ENCODE peak calls at places on chromosomes 7 and 10, in seven cellular contexts. H is HCT116, T is GM12878, R is H1, Z is SK-N-SH, W is K562, U is HepG2. I is an unnamed sample.

GRCh38 chr7:80185571-80185970 is 50.9 kb downstream of the GNAI1 start:
- DNase-seq in W (no peak), U (no peak), H (no peak), R (no peak), Z (no peak), T (no peak), I (no peak)

GRCh38 chr10:104447331-104447730 is 93.7 kb downstream of the CFAP58 start:
- DNase-seq in Z (no peak), R (no peak), U (no peak), H (no peak), W (no peak), T (no peak), I (no peak)

GRCh38 chr7:128827971-128828711 is 2.1 kb upstream of the FLNC start:
- DNase-seq in T (no peak), R (no peak), U (peak; percentile 20), Z (no peak), H (peak; percentile 34), W (peak; percentile 51), I (no peak)

GRCh38 chr10:68154211-68154497 is 44.9 kb downstream of the MYPN start:
- DNase-seq in T (no peak), R (no peak), H (no peak), Z (peak; percentile 52), W (no peak), U (no peak), I (peak; percentile 3)

GRCh38 chr7:96085953-96086352 is 235.9 kb downstream of the SLC25A13 start:
- DNase-seq in T (no peak), Z (no peak), W (no peak), H (no peak), U (no peak), R (no peak), I (no peak)

GRCh38 chr7:82598958-82599357 is 155.4 kb upstream of the CACNA2D1 start:
- DNase-seq in H (no peak), T (no peak), W (no peak), Z (no peak), U (no peak), R (no peak), I (no peak)

GRCh38 chr7:134701272-134701671 is 54.6 kb downstream of the BPGM start:
- DNase-seq in T (no peak), R (no peak), W (peak; percentile 71), H (no peak), U (peak; percentile 48), Z (peak; percentile 48), I (no peak)

GRCh38 chr7:142776206-142776844 is 5.6 kb downstream of the PRSS2 start:
- DNase-seq in U (no peak), H (no peak), R (no peak), W (no peak), Z (no peak), T (no peak), I (no peak)

GRCh38 chr7:155293721-155294642 is 3.7 kb upstream of the INSIG1 start:
- DNase-seq in H (no peak), U (no peak), Z (no peak), T (no peak), R (no peak), W (no peak), I (no peak)

GRCh38 chr10:3472705-3473078 is 300.1 kb upstream of the PITRM1 start:
- DNase-seq in U (no peak), H (no peak), W (no peak), Z (no peak), T (no peak), R (no peak), I (no peak)

GRCh38 chr7:121278120-121279021 is 50.4 kb upstream of the WNT16 start:
- DNase-seq in U (no peak), T (peak; percentile 86), H (no peak), W (peak; percentile 39), Z (no peak), R (no peak), I (peak; percentile 13)

GRCh38 chr10:100508691-100509150 is 10.9 kb downstream of the SEC31B start:
- DNase-seq in Z (peak; percentile 70), R (no peak), T (no peak), H (peak; percentile 46), W (peak; percentile 65), U (peak; percentile 56), I (no peak)

GRCh38 chr10:98367626-98368451 is 47.1 kb downstream of the PYROXD2 start:
- DNase-seq in Z (no peak), R (no peak), H (no peak), U (no peak), W (no peak), T (no peak), I (peak; percentile 18)

GRCh38 chr7:127870231-127870907 is 160.9 kb downstream of the LRRC4 start:
- DNase-seq in R (no peak), T (no peak), W (no peak), U (no peak), Z (no peak), H (no peak), I (no peak)

DNA sequence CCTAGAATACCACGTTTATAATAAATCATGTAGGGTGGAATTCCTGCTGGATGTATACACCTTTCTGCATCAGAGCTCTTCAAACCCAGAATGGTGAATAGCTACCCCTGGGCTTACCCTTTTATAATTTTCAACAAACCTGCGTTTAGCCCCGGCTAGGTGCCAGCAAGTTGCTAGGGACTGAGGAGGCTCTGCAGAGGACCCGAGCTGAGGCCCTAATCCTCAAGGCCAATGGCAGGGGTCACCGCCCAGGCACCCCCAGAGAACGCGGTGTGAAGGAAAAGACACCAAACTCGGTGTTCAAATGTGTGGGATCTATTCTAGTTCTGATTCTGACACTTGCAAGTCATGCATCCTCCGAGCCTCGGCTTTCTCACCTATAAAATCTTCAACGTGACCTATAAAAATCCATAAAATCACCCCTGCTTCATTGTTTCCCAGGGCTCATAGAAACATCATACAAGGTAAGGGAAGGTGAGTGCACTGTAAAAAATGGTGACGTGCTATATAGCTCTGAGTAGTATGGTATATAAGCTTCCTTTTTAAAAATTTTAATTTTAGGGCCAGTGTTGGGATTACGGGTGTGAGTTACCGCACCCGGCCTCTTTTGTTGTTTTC is 2.5 kb upstream of the ANXA11 start:
- DNase-seq in T (no peak), R (no peak), H (no peak), Z (no peak), W (no peak), U (no peak), I (no peak)
- H3K9ac ChIP-seq in T (no peak overlapping the region), R (no peak overlapping the region), H (peak overlapping the region; percentile 87), Z (no peak overlapping the region), W (peak overlapping the region; percentile 1), U (no peak overlapping the region), I (peak overlapping the region; percentile 56)

DNA sequence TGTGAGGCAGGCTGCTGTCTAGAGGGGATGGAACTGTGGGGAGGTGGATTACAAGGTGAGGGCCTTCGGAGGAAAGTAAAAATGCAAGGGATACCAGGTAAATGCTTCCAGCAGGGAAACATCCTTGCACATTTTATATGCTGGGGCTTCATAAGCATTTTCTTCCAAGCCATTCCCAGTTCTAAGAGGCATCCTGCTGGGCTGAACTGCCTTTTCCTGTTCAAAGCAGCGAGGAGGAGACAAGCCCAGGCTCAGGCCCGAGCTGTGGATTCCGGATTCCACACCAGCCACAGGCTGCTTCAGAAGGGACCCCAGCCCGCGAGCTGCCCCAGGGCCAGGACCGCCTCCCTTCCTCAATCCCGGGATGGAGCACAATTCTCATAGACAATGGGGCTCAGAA is 249.7 kb downstream of the TNS3 start:
- DNase-seq in W (no peak), R (no peak), U (no peak), T (no peak), Z (no peak), H (no peak), I (peak; percentile 68)
- H3K4me1 ChIP-seq in W (peaks cover 3% of the 10 kb centered on the region), R (peaks cover 28% of the 10 kb centered on the region), U (peaks cover 10% of the 10 kb centered on the region), T (no peaks in the 10 kb centered on the region), Z (peaks cover 14% of the 10 kb centered on the region), H (peaks cover 3% of the 10 kb centered on the region), I (peaks cover 35% of the 10 kb centered on the region)

GRCh38 chr7:254337-255037 is 35.5 kb upstream of the FOXL3 start:
- DNase-seq in U (no peak), W (no peak), H (no peak), T (no peak), R (no peak), Z (no peak), I (no peak)
- TF ChIP-seq YY1 in U (no peak), W (no peak), H (no peak), T (no peak), R (no peak), Z (no peak), I (no peak)

GRCh38 chr10:126199221-126199998 is 188.9 kb downstream of the ADAM12 start:
- DNase-seq in U (no peak), W (peak; percentile 48), H (peak; percentile 26), Z (no peak), R (no peak), T (no peak), I (no peak)
- H3K9ac ChIP-seq in U (no peak overlapping the region), W (peak overlapping the region; percentile 55), H (no peak overlapping the region), Z (peak overlapping the region; percentile 59), R (no peak overlapping the region), T (no peak overlapping the region), I (no peak overlapping the region)

GRCh38 chr7:100802951-100803350 is 24.4 kb downstream of the EPHB4 start:
- DNase-seq in T (no peak), Z (no peak), R (no peak), H (no peak), U (no peak), W (no peak), I (no peak)
- H3K4me1 ChIP-seq in T (peaks cover 15% of the 10 kb centered on the region), Z (peaks cover 21% of the 10 kb centered on the region), R (peaks cover 3% of the 10 kb centered on the region), H (peaks cover 33% of the 10 kb centered on the region), U (peaks cover 63% of the 10 kb centered on the region), W (peaks cover 66% of the 10 kb centered on the region), I (peaks cover 23% of the 10 kb centered on the region)

DNA sequence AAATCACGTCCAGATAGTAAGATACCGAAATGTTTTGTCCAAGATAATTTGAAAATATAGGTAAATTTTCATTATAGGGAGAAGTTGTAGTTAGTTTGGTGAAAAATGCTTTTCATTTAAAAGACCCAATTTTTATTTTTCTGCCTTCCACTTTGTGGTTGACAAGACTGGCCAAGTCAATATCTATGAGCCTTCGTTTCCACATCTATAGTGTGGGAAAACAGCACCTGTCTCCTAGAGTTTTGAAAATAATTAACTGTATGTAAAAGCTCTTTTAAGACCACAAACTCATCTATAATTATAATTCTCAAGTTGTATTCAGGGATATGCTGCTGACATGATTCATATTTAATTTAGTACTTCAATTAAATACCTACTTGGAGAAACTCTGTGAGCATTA is 102.8 kb downstream of the VWC2 start:
- DNase-seq in R (no peak), W (no peak), U (no peak), Z (no peak), T (no peak), H (no peak), I (no peak)
- TF ChIP-seq YY1 in R (no peak), W (no peak), U (no peak), Z (no peak), T (no peak), H (no peak), I (no peak)

I was measured in NT2/D1.